ENCODE peak calls at places on chromosomes 11 and 22, in ten cellular contexts. C, M, R, B, E, F, I, A, S and X are unnamed samples.

GRCh38 chr11:61787928-61788491 is 4.4 kb downstream of the TMEM258 start:
- DNase-seq in C (peak; percentile 61), M (no peak), R (peak; percentile 74), B (peak; percentile 66), E (no peak), F (no peak), I (no peak), A (peak; percentile 90), S (no peak), X (peak; percentile 75)

GRCh38 chr11:64947202-64947814 is 11.6 kb upstream of the GPHA2 start:
- DNase-seq in C (no peak), M (no peak), R (no peak), B (no peak), E (no peak), F (no peak), I (no peak), A (no peak), S (no peak), X (no peak)

GRCh38 chr22:22316589-22316988 is 72.0 kb downstream of the VPREB1 start:
- DNase-seq in C (no peak), M (no peak), R (no peak), B (peak; percentile 18), E (no peak), F (no peak), I (no peak), A (no peak), S (no peak), X (no peak)

GRCh38 chr11:9138133-9138453 is 46.7 kb upstream of the SCUBE2 start:
- DNase-seq in C (no peak), M (peak; percentile 95), R (no peak), B (no peak), E (peak; percentile 96), F (no peak), I (no peak), A (no peak), S (no peak), X (no peak)

GRCh38 chr11:78168539-78169477 is 19.6 kb downstream of the KCTD21 start:
- DNase-seq in C (peak; percentile 88), M (no peak), R (no peak), B (no peak), E (no peak), F (no peak), I (no peak), A (no peak), S (no peak), X (peak; percentile 86)

GRCh38 chr22:43329061-43329460 is 14.1 kb downstream of the SCUBE1 start:
- DNase-seq in C (no peak), M (no peak), R (no peak), B (no peak), E (no peak), F (no peak), I (peak; percentile 49), A (no peak), S (no peak), X (no peak)

GRCh38 chr22:36546932-36547331 is 18.0 kb upstream of the EIF3D start:
- DNase-seq in C (peak; percentile 92), M (no peak), R (no peak), B (no peak), E (no peak), F (no peak), I (no peak), A (no peak), S (no peak), X (peak; percentile 78)

GRCh38 chr11:35340101-35340500 is 79.3 kb downstream of the SLC1A2 start:
- DNase-seq in C (no peak), M (no peak), R (no peak), B (no peak), E (no peak), F (no peak), I (no peak), A (no peak), S (no peak), X (no peak)

GRCh38 chr22:49768961-49769690 is 58.5 kb downstream of the BRD1 start:
- DNase-seq in C (peak; percentile 61), M (no peak), R (no peak), B (peak; percentile 10), E (no peak), F (no peak), I (peak; percentile 74), A (peak; percentile 75), S (no peak), X (peak; percentile 48)

GRCh38 chr22:45503816-45504702 is 1.4 kb downstream of the FBLN1 start:
- DNase-seq in C (peak; percentile 72), M (no peak), R (no peak), B (peak; percentile 46), E (no peak), F (no peak), I (no peak), A (no peak), S (no peak), X (peak; percentile 85)

GRCh38 chr22:30821381-30821780 is 126.7 kb downstream of the OSBP2 start:
- DNase-seq in C (no peak), M (no peak), R (no peak), B (no peak), E (no peak), F (no peak), I (no peak), A (no peak), S (no peak), X (no peak)

GRCh38 chr22:46330426-46330825 is 5.1 kb upstream of the TRMU start:
- DNase-seq in C (no peak), M (no peak), R (no peak), B (no peak), E (no peak), F (no peak), I (peak; percentile 25), A (no peak), S (no peak), X (no peak)

GRCh38 chr11:35145249-35145648 is 6.3 kb downstream of the CD44 start:
- DNase-seq in C (peak; percentile 60), M (no peak), R (no peak), B (no peak), E (no peak), F (peak; percentile 42), I (no peak), A (no peak), S (no peak), X (peak; percentile 86)

GRCh38 chr22:38270091-38270972 is 2.5 kb downstream of the TMEM184B start:
- DNase-seq in C (peak; percentile 14), M (no peak), R (peak; percentile 71), B (no peak), E (no peak), F (no peak), I (no peak), A (peak; percentile 70), S (no peak), X (peak; percentile 46)

GRCh38 chr11:123261345-123262106 is 66.5 kb upstream of the CLMP start:
- DNase-seq in C (peak; percentile 67), M (peak; percentile 83), R (peak; percentile 69), B (peak; percentile 93), E (peak; percentile 56), F (peak; percentile 61), I (peak; percentile 91), A (peak; percentile 91), S (no peak), X (peak; percentile 90)

GRCh38 chr11:69488543-69488940 is 7.1 kb downstream of the LINC01488 start:
- DNase-seq in C (no peak), M (no peak), R (no peak), B (no peak), E (no peak), F (no peak), I (peak; percentile 64), A (no peak), S (no peak), X (no peak)

GRCh38 chr11:119854521-119854920 is 125.5 kb upstream of the NECTIN1 start:
- DNase-seq in C (no peak), M (peak; percentile 58), R (no peak), B (no peak), E (peak; percentile 34), F (no peak), I (no peak), A (no peak), S (peak; percentile 28), X (no peak)

GRCh38 chr22:45968751-45969413 is 8.1 kb downstream of the WNT7B start:
- DNase-seq in C (peak; percentile 92), M (no peak), R (no peak), B (no peak), E (no peak), F (no peak), I (no peak), A (no peak), S (no peak), X (peak; percentile 92)

GRCh38 chr11:17793642-17794170 is 59.1 kb downstream of the KCNC1 start:
- DNase-seq in C (no peak), M (no peak), R (no peak), B (no peak), E (no peak), F (no peak), I (no peak), A (no peak), S (no peak), X (no peak)

GRCh38 chr22:49535527-49536125 is 292.0 kb downstream of the BRD1 start:
- DNase-seq in C (no peak), M (no peak), R (no peak), B (peak; percentile 5), E (no peak), F (no peak), I (peak; percentile 54), A (no peak), S (no peak), X (no peak)

GRCh38 chr22:35275580-35275979 is 18.3 kb downstream of the HMGXB4 start:
- DNase-seq in C (peak; percentile 66), M (no peak), R (no peak), B (no peak), E (no peak), F (no peak), I (no peak), A (no peak), S (no peak), X (peak; percentile 9)

GRCh38 chr11:27740362-27741024 is 40.2 kb upstream of the BDNF start:
- DNase-seq in C (no peak), M (no peak), R (no peak), B (no peak), E (no peak), F (no peak), I (no peak), A (no peak), S (no peak), X (no peak)

GRCh38 chr11:12318791-12319733 is 58.3 kb upstream of the PARVA start:
- DNase-seq in C (peak; percentile 89), M (peak; percentile 96), R (no peak), B (no peak), E (peak; percentile 98), F (no peak), I (no peak), A (no peak), S (peak; percentile 87), X (peak; percentile 33)

GRCh38 chr22:20427104-20427944 is 10.3 kb downstream of the SCARF2 start:
- DNase-seq in C (no peak), M (no peak), R (no peak), B (no peak), E (no peak), F (no peak), I (peak; percentile 69), A (no peak), S (no peak), X (no peak)

GRCh38 chr22:39530692-39531331 is 1.7 kb downstream of the RPS19BP1 start:
- DNase-seq in C (peak; percentile 41), M (no peak), R (no peak), B (no peak), E (no peak), F (no peak), I (no peak), A (no peak), S (no peak), X (peak; percentile 46)